ENCODE peak calls at places on chromosomes 2 and 18, in four cellular contexts. One of them, this sample, is unnamed.

GRCh38 chr18:65817178-65817577 is 66.4 kb downstream of the CDH7 start:
- DNase-seq in K562: no peak
- DNase-seq in GM12878: no peak
- DNase-seq in HepG2: no peak
- DNase-seq in this sample: no peak

GRCh38 chr2:180873219-180873618 is 107.2 kb upstream of the UBE2E3 start:
- DNase-seq in K562: no peak
- DNase-seq in HepG2: no peak
- DNase-seq in GM12878: no peak
- DNase-seq in this sample: peak

GRCh38 chr2:85589166-85589565 is 4.9 kb downstream of the VAMP5 start:
- DNase-seq in HepG2: no peak
- DNase-seq in K562: no peak
- DNase-seq in GM12878: no peak
- DNase-seq in this sample: no peak

GRCh38 chr2:101699191-101699938 is 1.9 kb downstream of the MAP4K4 start:
- DNase-seq in K562: no peak
- DNase-seq in GM12878: no peak
- DNase-seq in HepG2: no peak
- DNase-seq in this sample: no peak

GRCh38 chr18:76803814-76804213 is 18.5 kb upstream of the ZNF236 start:
- DNase-seq in HepG2: peak
- DNase-seq in K562: peak
- DNase-seq in GM12878: peak
- DNase-seq in this sample: peak

GRCh38 chr18:78558948-78559347 is 420.7 kb upstream of the SALL3 start:
- DNase-seq in K562: peak
- DNase-seq in HepG2: no peak
- DNase-seq in GM12878: no peak
- DNase-seq in this sample: no peak

GRCh38 chr2:99066602-99067001 is 74.9 kb upstream of the C2orf15 start:
- DNase-seq in GM12878: peak
- DNase-seq in K562: no peak
- DNase-seq in HepG2: peak
- DNase-seq in this sample: peak

GRCh38 chr2:150135223-150135883 is 352.1 kb downstream of the RND3 start:
- DNase-seq in GM12878: no peak
- DNase-seq in HepG2: peak
- DNase-seq in K562: no peak
- DNase-seq in this sample: no peak

GRCh38 chr2:231123362-231123898 is 1.4 kb downstream of the HTR2B start:
- DNase-seq in GM12878: peak
- DNase-seq in HepG2: peak
- DNase-seq in K562: no peak
- DNase-seq in this sample: no peak

GRCh38 chr18:25109484-25109883 is 242.5 kb downstream of the ZNF521 start:
- DNase-seq in HepG2: no peak
- DNase-seq in GM12878: no peak
- DNase-seq in K562: no peak
- DNase-seq in this sample: no peak

GRCh38 chr2:237459741-237460174 is 27.3 kb upstream of the MLPH start:
- DNase-seq in HepG2: no peak
- DNase-seq in GM12878: no peak
- DNase-seq in K562: no peak
- DNase-seq in this sample: no peak

GRCh38 chr2:17136895-17137294 is 381.3 kb downstream of the RAD51AP2 start:
- DNase-seq in GM12878: no peak
- DNase-seq in K562: no peak
- DNase-seq in HepG2: no peak
- DNase-seq in this sample: no peak

GRCh38 chr18:22466608-22467390 is 49.1 kb upstream of the CTAGE1 start:
- DNase-seq in GM12878: no peak
- DNase-seq in K562: no peak
- DNase-seq in HepG2: peak
- DNase-seq in this sample: peak

GRCh38 chr2:157919181-157919580 is 43.1 kb upstream of the ACVR1 start:
- DNase-seq in HepG2: no peak
- DNase-seq in K562: no peak
- DNase-seq in GM12878: no peak
- DNase-seq in this sample: no peak

GRCh38 chr2:109355192-109355843 is 226.3 kb downstream of the SH3RF3 start:
- DNase-seq in K562: no peak
- DNase-seq in GM12878: no peak
- DNase-seq in HepG2: no peak
- DNase-seq in this sample: no peak

GRCh38 chr2:148604927-148605326 is 39.6 kb upstream of the EPC2 start:
- DNase-seq in GM12878: no peak
- DNase-seq in K562: no peak
- DNase-seq in HepG2: no peak
- DNase-seq in this sample: no peak

GRCh38 chr2:19059076-19059475 is 299.3 kb downstream of the OSR1 start:
- DNase-seq in GM12878: no peak
- DNase-seq in HepG2: no peak
- DNase-seq in K562: no peak
- DNase-seq in this sample: no peak

GRCh38 chr18:32160547-32160946 is 29.3 kb upstream of the MEP1B start:
- DNase-seq in HepG2: peak
- DNase-seq in K562: no peak
- DNase-seq in GM12878: no peak
- DNase-seq in this sample: no peak

GRCh38 chr2:55618649-55619055 is 1.2 kb upstream of the PPP4R3B start:
- DNase-seq in K562: peak
- DNase-seq in GM12878: no peak
- DNase-seq in HepG2: peak
- DNase-seq in this sample: peak

GRCh38 chr2:122519366-122519765 is 763.9 kb downstream of the TSN start:
- DNase-seq in HepG2: peak
- DNase-seq in K562: no peak
- DNase-seq in GM12878: no peak
- DNase-seq in this sample: no peak

GRCh38 chr2:178450574-178451429 is at the start of the genes PJVK and PRKRA:
- DNase-seq in HepG2: peak
- DNase-seq in K562: peak
- DNase-seq in GM12878: peak
- DNase-seq in this sample: peak

GRCh38 chr2:30717081-30717650 is 90.1 kb downstream of the CAPN13 start:
- DNase-seq in GM12878: no peak
- DNase-seq in HepG2: no peak
- DNase-seq in K562: no peak
- DNase-seq in this sample: no peak

GRCh38 chr2:102321954-102322719 is 10.8 kb downstream of the IL1RL1 start:
- DNase-seq in K562: no peak
- DNase-seq in HepG2: no peak
- DNase-seq in GM12878: no peak
- DNase-seq in this sample: no peak

GRCh38 chr2:234038076-234038802 is 12.3 kb upstream of the SPP2 start:
- DNase-seq in HepG2: no peak
- DNase-seq in GM12878: no peak
- DNase-seq in K562: no peak
- DNase-seq in this sample: no peak

GRCh38 chr2:19503406-19503805 is 145.0 kb upstream of the OSR1 start:
- DNase-seq in K562: no peak
- DNase-seq in HepG2: no peak
- DNase-seq in GM12878: no peak
- DNase-seq in this sample: no peak

GRCh38 chr2:19295998-19296502 is 62.4 kb downstream of the OSR1 start:
- DNase-seq in GM12878: no peak
- DNase-seq in HepG2: no peak
- DNase-seq in K562: no peak
- DNase-seq in this sample: no peak

GRCh38 chr2:122145805-122146204 is 390.4 kb downstream of the TSN start:
- DNase-seq in HepG2: no peak
- DNase-seq in GM12878: no peak
- DNase-seq in K562: no peak
- DNase-seq in this sample: no peak

GRCh38 chr2:27237341-27237945 is 20.3 kb downstream of the CAD start:
- DNase-seq in K562: no peak
- DNase-seq in GM12878: no peak
- DNase-seq in HepG2: no peak
- DNase-seq in this sample: no peak

GRCh38 chr2:56192664-56193305 is 9.0 kb downstream of the CCDC85A start:
- DNase-seq in K562: no peak
- DNase-seq in GM12878: no peak
- DNase-seq in HepG2: no peak
- DNase-seq in this sample: no peak

GRCh38 chr2:9050122-9050809 is 46.8 kb upstream of the MBOAT2 start:
- DNase-seq in K562: no peak
- DNase-seq in GM12878: no peak
- DNase-seq in HepG2: no peak
- DNase-seq in this sample: no peak

GRCh38 chr2:70125498-70125898 is 38.2 kb downstream of the PCBP1 start:
- DNase-seq in GM12878: no peak
- DNase-seq in HepG2: no peak
- DNase-seq in K562: no peak
- DNase-seq in this sample: no peak

GRCh38 chr2:144071461-144071860 is 448.5 kb downstream of the ZEB2 start:
- DNase-seq in HepG2: peak
- DNase-seq in GM12878: no peak
- DNase-seq in K562: no peak
- DNase-seq in this sample: no peak

GRCh38 chr18:61833387-61833786 is 59.4 kb downstream of the RNF152 start:
- DNase-seq in GM12878: peak
- DNase-seq in HepG2: no peak
- DNase-seq in K562: no peak
- DNase-seq in this sample: no peak

GRCh38 chr2:197575987-197576386 is 60.1 kb downstream of the MOB4 start:
- DNase-seq in K562: no peak
- DNase-seq in GM12878: no peak
- DNase-seq in HepG2: no peak
- DNase-seq in this sample: no peak

DNA sequence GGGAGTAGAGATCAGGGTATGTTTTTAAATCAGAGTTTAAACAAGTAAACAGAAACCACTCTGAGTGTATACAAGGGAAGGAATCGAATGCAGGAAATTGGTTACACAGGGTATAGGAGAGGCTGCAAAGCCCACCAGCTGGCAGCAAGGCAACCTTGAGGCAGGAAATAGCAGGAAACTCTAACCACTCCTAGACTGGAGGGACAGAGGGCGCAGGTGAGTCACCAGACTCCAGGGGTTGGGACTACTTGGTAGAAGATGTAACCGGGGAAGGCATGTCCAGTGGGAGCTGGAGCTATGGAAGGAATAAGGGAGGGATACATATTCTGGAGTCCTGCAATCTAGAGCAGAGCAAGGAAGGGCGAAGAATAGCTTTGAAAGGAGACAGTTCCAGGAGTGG is 152.3 kb downstream of the MEIS1 start:
- DNase-seq in GM12878: no peak
- DNase-seq in K562: no peak
- DNase-seq in HepG2: peak
- DNase-seq in this sample: peak
- TF ChIP-seq FOXM1 in GM12878: no peak
- TF ChIP-seq FOXM1 in K562: no peak
- TF ChIP-seq FOXM1 in HepG2: no peak
- TF ChIP-seq FOXM1 in this sample: no peak

GRCh38 chr2:167924556-167924955 is 322.8 kb downstream of the STK39 start:
- DNase-seq in K562: no peak
- DNase-seq in HepG2: no peak
- DNase-seq in GM12878: no peak
- DNase-seq in this sample: no peak

GRCh38 chr2:167929461-167929860 is 317.9 kb downstream of the STK39 start:
- DNase-seq in GM12878: no peak
- DNase-seq in HepG2: no peak
- DNase-seq in K562: no peak
- DNase-seq in this sample: no peak

GRCh38 chr2:167928434-167928833 is 319.0 kb downstream of the STK39 start:
- DNase-seq in GM12878: no peak
- DNase-seq in HepG2: no peak
- DNase-seq in K562: no peak
- DNase-seq in this sample: no peak

DNA sequence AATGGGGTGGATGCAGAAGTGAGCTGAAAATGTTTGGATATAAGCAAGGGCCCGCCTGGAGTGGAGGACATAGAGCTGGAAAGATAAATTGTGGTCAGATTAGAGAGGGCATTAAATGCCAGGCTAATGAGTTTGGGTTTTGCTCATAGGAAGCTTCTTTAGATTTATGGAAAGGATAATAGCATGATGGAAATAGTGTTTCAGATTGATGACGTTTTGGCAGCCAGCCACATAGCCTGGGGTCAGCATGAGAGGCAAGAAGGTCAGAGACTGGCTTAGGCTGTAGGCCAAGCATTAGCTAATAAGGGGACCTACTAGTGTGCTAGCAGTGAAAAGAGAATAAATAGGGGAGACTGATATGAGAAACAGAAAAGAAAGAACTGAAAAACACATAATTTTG is 321.6 kb downstream of the STK39 start:
- DNase-seq in GM12878: no peak
- DNase-seq in K562: no peak
- DNase-seq in HepG2: no peak
- DNase-seq in this sample: no peak
- TF ChIP-seq SP1 in GM12878: no peak
- TF ChIP-seq SP1 in K562: no peak
- TF ChIP-seq SP1 in HepG2: no peak
- TF ChIP-seq SP1 in this sample: no peak

DNA sequence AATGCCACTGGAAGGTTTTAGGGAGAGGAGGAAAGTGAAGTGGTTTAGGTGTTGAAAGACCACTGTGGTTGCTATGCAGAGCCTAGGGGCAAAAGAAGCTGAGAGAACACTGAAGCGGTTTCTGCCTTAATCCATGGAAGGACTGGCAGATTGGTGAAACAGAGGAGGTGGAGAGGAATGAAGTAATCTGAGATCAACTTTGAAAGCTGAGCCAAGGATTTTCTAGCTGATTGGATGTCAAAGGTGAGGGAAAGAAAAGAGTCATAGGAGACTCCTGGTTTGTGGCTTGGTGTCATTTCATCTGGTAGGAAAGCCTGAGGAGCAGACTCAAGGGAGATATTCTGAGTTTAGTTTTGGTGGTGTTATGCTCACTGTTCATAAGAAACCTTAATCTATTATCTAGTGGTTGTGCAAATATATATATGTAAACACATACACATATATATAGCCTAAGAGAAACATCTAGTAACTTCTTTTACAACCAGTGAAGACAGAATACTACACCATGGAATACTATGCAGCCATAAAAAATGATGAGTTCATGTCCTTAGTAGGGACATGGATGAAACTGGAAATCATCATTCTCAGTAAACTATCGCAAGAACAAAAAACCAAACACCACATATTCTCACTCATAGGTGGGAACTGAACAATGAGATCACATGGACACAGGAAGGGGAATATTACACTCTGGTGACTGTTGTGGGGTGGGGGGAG is 134.1 kb upstream of the CREB1 start:
- DNase-seq in GM12878: no peak
- DNase-seq in HepG2: no peak
- DNase-seq in K562: no peak
- DNase-seq in this sample: no peak
- TF ChIP-seq FOXM1 in GM12878: no peak
- TF ChIP-seq FOXM1 in HepG2: no peak
- TF ChIP-seq FOXM1 in K562: no peak
- TF ChIP-seq FOXM1 in this sample: no peak

GRCh38 chr18:24075731-24076130 is 61.2 kb downstream of the TTC39C start:
- DNase-seq in HepG2: no peak
- DNase-seq in GM12878: no peak
- DNase-seq in K562: no peak
- DNase-seq in this sample: no peak
- TF ChIP-seq SP1 in HepG2: no peak
- TF ChIP-seq SP1 in GM12878: no peak
- TF ChIP-seq SP1 in K562: no peak
- TF ChIP-seq SP1 in this sample: no peak

This sample was measured in HEK293T.